ENCODE peak calls at places on chromosomes 13 and 19, in six cellular contexts. G is left ventricle myocardium superior; T is CD8-positive, alpha-beta T cell; P is upper lobe of left lung; W is activated CD8-positive, alpha-beta memory T cell treated with anti-CD3 and anti-CD28 coated beads, Interleukin-2, amount 10 ng/mL, durations not matched to agents 7 days and 5 days; Y is K562. U is an unnamed sample.

GRCh38 chr13:69264362-69265334 is 843.0 kb upstream of the ATXN8OS start:
- ATAC-seq in G (no peak), W (no peak), P (no peak), Y (peak), T (no peak), U (no peak)

GRCh38 chr19:31266731-31267130 is 82.5 kb downstream of the TSHZ3 start:
- ATAC-seq in P (no peak), G (no peak), W (no peak), T (no peak), Y (no peak), U (no peak)

GRCh38 chr19:39388657-39389056 is 2.2 kb downstream of the PAF1 start:
- ATAC-seq in G (no peak), Y (no peak), W (no peak), P (no peak), T (no peak), U (no peak)

GRCh38 chr19:49390131-49390977 is 2.3 kb downstream of the KASH5 start:
- ATAC-seq in Y (no peak), P (peak), T (no peak), G (no peak), W (no peak), U (no peak)

GRCh38 chr19:32364040-32364439 is 18.6 kb downstream of the ZNF507 start:
- ATAC-seq in G (peak), Y (no peak), P (no peak), T (no peak), W (no peak), U (no peak)

GRCh38 chr19:4359627-4360000 is 16.3 kb downstream of the MPND start:
- ATAC-seq in Y (peak), T (no peak), W (no peak), P (no peak), G (no peak), U (peak)

GRCh38 chr19:4437103-4437502 is 20.5 kb downstream of the UBXN6 start:
- ATAC-seq in Y (no peak), T (no peak), P (no peak), W (no peak), G (no peak), U (no peak)

GRCh38 chr13:67878376-67878775 is 648.2 kb upstream of the PCDH9 start:
- ATAC-seq in G (no peak), T (no peak), Y (no peak), W (no peak), P (peak), U (no peak)

GRCh38 chr13:110554227-110554836 is 7.2 kb downstream of the RAB20 start:
- ATAC-seq in G (no peak), Y (no peak), W (no peak), T (no peak), P (no peak), U (no peak)

GRCh38 chr19:50331187-50332013 is 2.2 kb upstream of the KCNC3 start:
- ATAC-seq in W (no peak), P (no peak), T (no peak), Y (no peak), G (no peak), U (no peak)

GRCh38 chr19:35425682-35426081 is 22.4 kb upstream of the FFAR2 start:
- ATAC-seq in W (no peak), T (no peak), Y (no peak), P (no peak), G (no peak), U (no peak)

GRCh38 chr13:113014752-113015745 is 46.0 kb downstream of the MCF2L start:
- ATAC-seq in Y (no peak), T (no peak), G (no peak), W (no peak), P (no peak), U (no peak)

GRCh38 chr19:18294467-18294864 is 13.0 kb upstream of the JUND start:
- ATAC-seq in G (no peak), P (no peak), W (peak), Y (no peak), T (peak), U (peak)

GRCh38 chr13:65966991-65967451 is 1263.1 kb downstream of the PCDH9 start:
- ATAC-seq in W (no peak), T (no peak), P (no peak), Y (no peak), G (no peak), U (no peak)

GRCh38 chr13:33542309-33543088 is 256.9 kb upstream of the STARD13 start:
- ATAC-seq in T (peak), W (peak), G (peak), P (peak), Y (peak), U (peak)

GRCh38 chr13:98957731-98958442 is 20.0 kb downstream of the DOCK9 start:
- ATAC-seq in T (no peak), W (no peak), G (no peak), P (peak), Y (no peak), U (no peak)

GRCh38 chr13:113162783-113163685 is 4.6 kb downstream of the PROZ start:
- ATAC-seq in Y (no peak), P (no peak), G (no peak), W (peak), T (peak), U (peak)

GRCh38 chr13:106467406-106468122 is 67.9 kb downstream of the EFNB2 start:
- ATAC-seq in T (no peak), Y (no peak), P (no peak), W (no peak), G (no peak), U (no peak)

GRCh38 chr13:26605845-26606244 is 48.4 kb downstream of the WASF3 start:
- ATAC-seq in T (no peak), G (no peak), P (no peak), Y (peak), W (no peak), U (no peak)

GRCh38 chr19:8367327-8368001 is 3.5 kb downstream of the ANGPTL4 start:
- ATAC-seq in W (no peak), G (peak), T (no peak), Y (peak), P (peak), U (no peak)

GRCh38 chr19:28429356-28429755 is 783.6 kb downstream of the UQCRFS1 start:
- ATAC-seq in Y (no peak), G (no peak), W (no peak), T (no peak), P (no peak), U (no peak)

GRCh38 chr19:10782795-10783194 is 53.2 kb downstream of the TMED1 start:
- ATAC-seq in G (peak), T (no peak), Y (no peak), W (no peak), P (no peak), U (no peak)

GRCh38 chr19:18735324-18735723 is 51.8 kb downstream of the CRTC1 start:
- ATAC-seq in T (no peak), P (no peak), W (no peak), Y (no peak), G (no peak), U (no peak)

GRCh38 chr19:34327851-34328250 is 37.1 kb upstream of the GPI start:
- ATAC-seq in G (peak), T (no peak), W (no peak), Y (peak), P (peak), U (no peak)

GRCh38 chr13:79749985-79750551 is 269.1 kb downstream of the NDFIP2 start:
- ATAC-seq in G (peak), Y (no peak), P (peak), W (no peak), T (no peak), U (no peak)

GRCh38 chr19:29806098-29806866 is 5.5 kb upstream of the CCNE1 start:
- ATAC-seq in T (no peak), Y (peak), W (no peak), G (peak), P (no peak), U (no peak)

GRCh38 chr19:45591004-45591637 is 6.5 kb upstream of the OPA3 start:
- ATAC-seq in W (peak), T (peak), P (peak), Y (peak), G (peak), U (peak)

GRCh38 chr19:17136617-17137016 is 61.0 kb downstream of the MYO9B start:
- ATAC-seq in T (no peak), G (no peak), P (no peak), W (no peak), Y (no peak), U (no peak)

GRCh38 chr13:51801631-51802099 is 2.3 kb downstream of the DHRS12 start:
- ATAC-seq in T (no peak), Y (no peak), P (no peak), W (no peak), G (peak), U (no peak)

GRCh38 chr19:1616875-1617274 is 11.6 kb upstream of the UQCR11 start:
- ATAC-seq in P (no peak), G (no peak), W (no peak), Y (no peak), T (peak), U (peak)

GRCh38 chr19:29715695-29716581 is 877 bp upstream of the C19orf12 start:
- ATAC-seq in W (peak), G (peak), P (no peak), T (peak), Y (peak), U (peak)

GRCh38 chr19:15318241-15318691 is 14.1 kb downstream of the BRD4 start:
- ATAC-seq in W (no peak), P (peak), Y (no peak), T (peak), G (peak), U (peak)

GRCh38 chr13:24271611-24272451 is 37.5 kb upstream of the C1QTNF9 start:
- ATAC-seq in Y (no peak), G (peak), T (peak), P (peak), W (peak), U (peak)

GRCh38 chr13:56755181-56755580 is 385.5 kb upstream of the PRR20A start:
- ATAC-seq in T (no peak), W (no peak), G (no peak), Y (no peak), P (no peak), U (no peak)

GRCh38 chr13:33536639-33537425 is 251.3 kb upstream of the STARD13 start:
- ATAC-seq in Y (no peak), P (no peak), W (no peak), G (no peak), T (no peak), U (peak)

GRCh38 chr19:2428027-2428690 is 773 bp upstream of the TIMM13 start:
- ATAC-seq in Y (peak), P (no peak), T (no peak), G (peak), W (no peak), U (no peak)

GRCh38 chr19:46984077-46985010 is 35.3 kb upstream of the NPAS1 start:
- ATAC-seq in T (no peak), Y (no peak), G (peak), P (no peak), W (no peak), U (no peak)

GRCh38 chr13:48783831-48784230 is 130.1 kb downstream of the CYSLTR2 start:
- ATAC-seq in Y (no peak), T (no peak), W (no peak), P (no peak), G (peak), U (no peak)

GRCh38 chr13:106186366-106187030 is 349.0 kb downstream of the EFNB2 start:
- ATAC-seq in T (no peak), P (no peak), Y (no peak), G (no peak), W (no peak), U (no peak)

U was measured in activated T-helper 17 cell treated with anti-CD3 and anti-CD28 coated beads, Interleukin-2, amount 50 U/mL, for 72 hours.